ENCODE peak calls at places on chromosomes 5 and 9, in five cellular contexts. T is A549, I is GM23338, O is K562, V is HepG2. Z is an unnamed sample.

GRCh38 chr5:7815757-7816534 is 35.0 kb downstream of the CFAP90 start:
- DNase-seq in T (peak), I (peak), O (peak), V (peak), Z (peak)

GRCh38 chr5:126384985-126385384 is 38.2 kb upstream of the GRAMD2B start:
- DNase-seq in T (no peak), I (no peak), O (no peak), V (no peak), Z (no peak)

GRCh38 chr9:115042781-115043509 is 75.0 kb downstream of the TNC start:
- DNase-seq in T (no peak), I (no peak), O (no peak), V (no peak), Z (peak)

GRCh38 chr9:22354699-22355384 is 91.8 kb upstream of the DMRTA1 start:
- DNase-seq in T (no peak), I (no peak), O (no peak), V (no peak), Z (no peak)

GRCh38 chr9:108040783-108041182 is 551.2 kb upstream of the KLF4 start:
- DNase-seq in T (no peak), I (no peak), O (peak), V (no peak), Z (no peak)

GRCh38 chr5:143479394-143479793 is 75.9 kb upstream of the NR3C1 start:
- DNase-seq in T (no peak), I (no peak), O (no peak), V (peak), Z (no peak)

GRCh38 chr9:70133253-70134208 is 89.9 kb downstream of the MAMDC2 start:
- DNase-seq in T (no peak), I (no peak), O (no peak), V (no peak), Z (no peak)

GRCh38 chr9:37309136-37309535 is 113.4 kb upstream of the GRHPR start:
- DNase-seq in T (no peak), I (peak), O (no peak), V (peak), Z (no peak)

GRCh38 chr5:67541869-67542268 is 345.3 kb upstream of the CD180 start:
- DNase-seq in T (no peak), I (no peak), O (no peak), V (no peak), Z (no peak)

GRCh38 chr5:134846641-134846960 is 833 bp downstream of the C5orf24 start:
- DNase-seq in T (no peak), I (no peak), O (no peak), V (peak), Z (no peak)

GRCh38 chr5:88873447-88873846 is 9.5 kb downstream of the MEF2C start:
- DNase-seq in T (no peak), I (no peak), O (no peak), V (no peak), Z (no peak)

GRCh38 chr5:107979900-107980299 is 309.2 kb upstream of the EFNA5 start:
- DNase-seq in T (no peak), I (no peak), O (no peak), V (no peak), Z (no peak)

GRCh38 chr5:179231309-179231708 is 114.0 kb downstream of the ADAMTS2 start:
- DNase-seq in T (no peak), I (no peak), O (no peak), V (no peak), Z (no peak)

GRCh38 chr5:43639566-43639965 is 36.6 kb downstream of the NNT start:
- DNase-seq in T (no peak), I (no peak), O (no peak), V (no peak), Z (no peak)

GRCh38 chr5:178989311-178989710 is 5.8 kb downstream of the GRM6 start:
- DNase-seq in T (no peak), I (no peak), O (no peak), V (no peak), Z (no peak)

GRCh38 chr5:64869419-64869818 is 100.7 kb downstream of the CWC27 start:
- DNase-seq in T (no peak), I (peak), O (no peak), V (no peak), Z (no peak)

GRCh38 chr5:90351101-90351500 is 58.5 kb downstream of the CETN3 start:
- DNase-seq in T (no peak), I (no peak), O (no peak), V (no peak), Z (no peak)

GRCh38 chr9:88776717-88777497 is 214.4 kb upstream of the S1PR3 start:
- DNase-seq in T (peak), I (no peak), O (no peak), V (peak), Z (no peak)

GRCh38 chr9:18548456-18548855 is 74.5 kb downstream of the ADAMTSL1 start:
- DNase-seq in T (no peak), I (no peak), O (no peak), V (no peak), Z (no peak)

GRCh38 chr5:178269499-178269898 is 36.9 kb upstream of the PHYKPL start:
- DNase-seq in T (no peak), I (no peak), O (no peak), V (no peak), Z (no peak)

GRCh38 chr9:78989031-78989658 is 582.6 kb upstream of the TLE4 start:
- DNase-seq in T (no peak), I (no peak), O (no peak), V (no peak), Z (no peak)
- TF ChIP-seq JUNB in T (no peak), I (no peak), O (no peak), V (no peak), Z (no peak)

GRCh38 chr9:5817776-5818336 is 15.1 kb downstream of the ERMP1 start:
- DNase-seq in T (no peak), I (no peak), O (no peak), V (peak), Z (no peak)
- TF ChIP-seq JUNB in T (no peak), I (no peak), O (no peak), V (no peak), Z (no peak)

GRCh38 chr9:127155314-127155713 is 32.9 kb upstream of the ANGPTL2 start:
- DNase-seq in T (no peak), I (no peak), O (no peak), V (no peak), Z (no peak)
- TF ChIP-seq JUNB in T (no peak), I (no peak), O (no peak), V (no peak), Z (no peak)

DNA sequence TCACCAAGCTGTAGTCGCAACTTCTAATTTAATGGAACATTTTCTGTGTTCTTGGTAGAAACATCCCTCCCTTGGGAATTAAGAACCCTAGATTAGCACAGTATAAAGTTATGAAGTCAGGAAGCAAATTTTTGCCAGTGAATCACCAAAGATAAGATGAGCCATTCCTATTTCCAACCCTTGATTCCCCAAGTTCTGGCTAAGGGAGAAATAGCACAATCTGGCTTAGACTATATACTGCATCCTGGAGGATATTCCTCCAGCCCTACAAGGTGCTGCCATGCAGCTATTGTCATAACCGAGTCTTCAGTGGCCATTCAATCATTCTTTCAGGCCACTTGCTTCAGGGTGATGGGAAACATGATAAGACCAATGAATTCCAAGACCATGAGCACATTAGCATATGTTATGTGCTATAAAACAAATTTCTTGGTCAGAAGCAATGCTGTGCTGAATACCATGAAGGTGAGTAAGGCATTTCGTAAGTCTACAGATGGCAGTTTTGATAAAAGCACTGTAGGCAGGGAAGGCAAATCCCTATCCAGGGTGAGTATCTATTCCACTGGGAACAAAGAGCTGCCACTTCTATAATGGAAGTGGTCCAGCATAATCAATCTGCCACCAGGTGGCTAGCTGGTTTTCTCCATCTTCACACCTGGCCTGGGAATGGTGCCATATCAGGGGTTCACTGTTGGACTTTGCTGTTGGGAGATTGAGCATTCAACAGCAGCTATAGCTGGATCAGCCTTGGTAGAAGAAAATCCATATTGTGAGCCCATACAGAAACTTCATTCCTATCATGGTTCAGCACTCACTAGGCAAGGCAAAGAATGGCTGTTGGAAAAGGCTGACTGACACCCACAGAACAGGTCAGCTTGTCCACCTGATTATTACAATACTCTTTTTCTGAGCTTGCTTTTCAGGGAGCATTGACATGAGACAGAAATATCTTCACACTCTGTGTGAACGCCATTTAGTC is 19.6 kb upstream of the ARL15 start:
- DNase-seq in T (no peak), I (no peak), O (no peak), V (no peak), Z (no peak)
- TF ChIP-seq JUNB in T (peak), I (no peak), O (no peak), V (no peak), Z (no peak)

DNA sequence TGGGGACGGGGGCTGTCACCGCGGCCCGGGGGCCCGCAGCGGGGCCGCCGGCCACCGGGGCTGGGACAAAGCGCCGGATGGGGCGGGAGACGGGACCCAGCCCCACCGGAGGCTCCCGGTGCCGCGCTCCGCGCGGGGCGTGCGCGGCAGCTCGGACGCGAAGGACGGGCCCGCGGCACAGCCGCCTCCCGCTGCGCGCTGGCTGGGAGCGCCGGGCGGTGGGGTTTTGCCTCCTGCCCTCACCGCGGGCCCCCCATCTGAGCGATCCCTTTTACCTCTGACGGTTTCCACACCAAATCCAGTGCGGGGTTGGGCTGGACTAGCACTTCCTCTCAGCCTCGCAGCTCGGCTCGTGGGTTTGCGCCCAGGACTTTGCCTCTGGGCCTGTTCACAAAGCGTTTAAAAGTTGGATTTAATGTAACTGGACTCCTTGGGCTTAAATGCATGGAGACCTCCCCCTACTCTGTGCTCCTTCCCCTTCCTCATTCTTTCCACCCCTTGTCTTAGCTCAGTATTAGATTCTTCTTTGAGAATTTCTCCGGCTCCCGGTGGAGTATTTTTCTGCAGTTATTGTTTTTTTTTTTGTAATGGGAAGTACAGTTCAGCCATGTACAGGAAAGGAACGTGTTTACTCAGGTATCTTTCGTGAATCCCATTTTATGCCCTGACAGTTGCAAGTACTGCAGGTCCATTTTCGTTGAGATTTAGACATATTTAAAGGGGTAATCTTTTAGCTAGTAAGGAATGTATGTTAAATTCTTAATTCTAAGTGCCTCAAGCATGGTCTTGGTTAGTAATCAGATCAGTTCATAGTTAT is 691 bp downstream of the FCHO2 start:
- DNase-seq in T (peak), I (peak), O (peak), V (peak), Z (no peak)
- TF ChIP-seq JUNB in T (no peak), I (no peak), O (no peak), V (no peak), Z (no peak)